ENCODE peak calls at places on chromosomes 7 and 10, in five cellular contexts. F, S, L, T and N are unnamed samples. For H3K27me3 and H3K4me1, the result is how much of the 10 kb centered on the place peaks cover.

GRCh38 chr10:43676360-43676759 is 27.7 kb upstream of the ZNF32 start:
- DNase-seq in F (no peak), S (no peak), L (no peak), T (no peak), N (no peak)

GRCh38 chr7:97064972-97065587 is 40.4 kb upstream of the DLX5 start:
- DNase-seq in F (peak), S (no peak), L (peak), T (no peak), N (no peak)

GRCh38 chr7:74051629-74052410 is 23.8 kb downstream of the ELN start:
- DNase-seq in F (peak), S (peak), L (peak), T (no peak), N (no peak)

GRCh38 chr7:132154248-132154647 is 422.0 kb downstream of the PLXNA4 start:
- DNase-seq in F (no peak), S (no peak), L (no peak), T (no peak), N (no peak)

GRCh38 chr7:158991824-158992621 is 135.7 kb downstream of the DYNC2I1 start:
- DNase-seq in F (no peak), S (no peak), L (no peak), T (no peak), N (no peak)

GRCh38 chr7:128056901-128057300 is 25.7 kb upstream of the LRRC4 start:
- DNase-seq in F (no peak), S (no peak), L (no peak), T (no peak), N (no peak)

GRCh38 chr10:112203328-112204076 is 19.9 kb upstream of the GPAM start:
- DNase-seq in F (no peak), S (no peak), L (no peak), T (no peak), N (no peak)

GRCh38 chr7:106807474-106807873 is 57.6 kb upstream of the PIK3CG start:
- DNase-seq in F (no peak), S (no peak), L (no peak), T (no peak), N (no peak)

GRCh38 chr7:29319719-29320521 is 125.3 kb downstream of the CHN2 start:
- DNase-seq in F (peak), S (no peak), L (no peak), T (no peak), N (no peak)

GRCh38 chr7:50610521-50611277 is 45.5 kb upstream of the DDC start:
- DNase-seq in F (no peak), S (no peak), L (peak), T (no peak), N (no peak)

GRCh38 chr10:116097239-116097751 is 175.7 kb downstream of the GFRA1 start:
- DNase-seq in F (no peak), S (no peak), L (no peak), T (no peak), N (no peak)

GRCh38 chr7:77745746-77746145 is 49.5 kb downstream of the RSBN1L start:
- DNase-seq in F (no peak), S (no peak), L (no peak), T (no peak), N (no peak)

GRCh38 chr7:69654849-69655707 is 56.8 kb downstream of the AUTS2 start:
- DNase-seq in F (no peak), S (no peak), L (no peak), T (no peak), N (no peak)

GRCh38 chr10:13767721-13768178 is 181.0 kb downstream of the PRPF18 start:
- DNase-seq in F (no peak), S (no peak), L (no peak), T (no peak), N (no peak)

GRCh38 chr7:29486191-29486700 is 77.4 kb upstream of the PRR15 start:
- DNase-seq in F (no peak), S (no peak), L (no peak), T (no peak), N (no peak)

GRCh38 chr10:72308320-72308987 is 34.7 kb downstream of the DDIT4 start:
- DNase-seq in F (peak), S (peak), L (peak), T (peak), N (peak)

GRCh38 chr7:127437241-127437640 is 44.7 kb upstream of the ZNF800 start:
- DNase-seq in F (no peak), S (no peak), L (no peak), T (no peak), N (no peak)

GRCh38 chr7:37982423-37982822 is 62.0 kb downstream of the EPDR1 start:
- DNase-seq in F (no peak), S (no peak), L (no peak), T (no peak), N (no peak)

GRCh38 chr10:132605390-132605789 is 67.8 kb downstream of the INPP5A start:
- DNase-seq in F (no peak), S (no peak), L (no peak), T (no peak), N (no peak)

GRCh38 chr10:101123085-101123814 is 7.8 kb upstream of the TLX1 start:
- DNase-seq in F (no peak), S (peak), L (no peak), T (no peak), N (peak)

GRCh38 chr10:101121661-101122045 is 9.4 kb upstream of the TLX1 start:
- DNase-seq in F (no peak), S (no peak), L (no peak), T (no peak), N (peak)

GRCh38 chr10:101122270-101123084 is 8.6 kb upstream of the TLX1 start:
- DNase-seq in F (no peak), S (no peak), L (no peak), T (no peak), N (peak)

GRCh38 chr10:101124933-101125332 is 6.2 kb upstream of the TLX1 start:
- DNase-seq in F (no peak), S (no peak), L (no peak), T (no peak), N (peak)

DNA sequence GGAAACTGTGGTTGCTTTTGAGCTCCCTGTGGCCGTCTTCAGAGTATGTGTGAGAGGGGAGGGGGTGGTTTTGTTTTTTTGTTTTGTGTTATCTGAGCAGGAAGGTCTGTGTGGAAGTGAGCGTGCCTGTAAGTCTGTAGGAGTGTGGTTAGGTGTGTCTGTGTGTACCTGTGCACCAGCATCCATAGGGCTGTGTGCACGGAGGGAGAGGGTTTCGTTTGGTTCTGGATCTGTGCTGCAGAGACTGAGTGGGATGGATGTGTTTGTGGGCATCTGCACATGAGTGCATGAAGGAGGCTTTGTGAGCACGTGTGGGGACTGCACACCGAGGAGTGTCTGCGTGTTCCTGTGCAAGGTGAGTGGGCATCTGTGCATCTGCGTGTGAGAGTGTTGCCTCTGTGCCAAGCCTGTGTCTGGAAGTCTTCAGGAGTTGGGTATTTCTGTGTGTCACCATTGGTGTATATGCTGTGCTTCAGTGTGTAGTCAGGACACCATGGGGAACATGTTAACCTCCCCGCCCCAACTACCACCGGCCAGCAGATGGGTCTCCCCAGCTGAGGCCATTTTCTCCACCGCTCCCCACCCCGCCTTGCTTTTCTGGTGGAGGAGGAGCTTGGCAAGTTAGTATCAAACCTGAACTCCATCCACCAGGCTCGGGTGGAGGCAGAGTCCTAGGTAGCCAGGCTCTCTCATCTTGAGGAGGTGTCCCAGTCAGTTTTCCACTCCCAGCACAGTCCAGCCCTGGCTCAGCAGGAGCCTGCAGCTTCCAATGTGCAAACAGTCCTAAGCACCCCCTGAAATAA is 7.1 kb upstream of the TLX1 start:
- DNase-seq in F (no peak), S (no peak), L (no peak), T (no peak), N (no peak)
- H3K27me3 ChIP-seq in F (under half), S (under half), L (half or more), T (half or more), N (half or more)

GRCh38 chr7:100544949-100545635 is 6.1 kb downstream of the AGFG2 start:
- DNase-seq in F (peak), S (no peak), L (no peak), T (no peak), N (no peak)
- H3K4me1 ChIP-seq in F (half or more), S (under half), L (under half), T (under half), N (under half)

GRCh38 chr10:97184971-97185325 is 811 bp downstream of the SLIT1 start:
- DNase-seq in F (no peak), S (no peak), L (no peak), T (no peak), N (no peak)
- H3K27me3 ChIP-seq in F (under half), S (under half), L (half or more), T (under half), N (under half)

GRCh38 chr10:77291596-77292505 is 345.8 kb downstream of the KCNMA1 start:
- DNase-seq in F (no peak), S (no peak), L (no peak), T (no peak), N (no peak)

GRCh38 chr10:77296534-77297369 is 340.9 kb downstream of the KCNMA1 start:
- DNase-seq in F (no peak), S (no peak), L (no peak), T (no peak), N (no peak)

GRCh38 chr10:77297370-77297692 is 340.3 kb downstream of the KCNMA1 start:
- DNase-seq in F (no peak), S (no peak), L (no peak), T (no peak), N (no peak)

GRCh38 chr10:77290528-77291155 is 347.0 kb downstream of the KCNMA1 start:
- DNase-seq in F (no peak), S (no peak), L (no peak), T (no peak), N (no peak)

GRCh38 chr10:77293785-77294184 is 343.8 kb downstream of the KCNMA1 start:
- DNase-seq in F (peak), S (no peak), L (no peak), T (no peak), N (no peak)
- H3K4me1 ChIP-seq in F (under half), S (under half), L (under half), T (under half), N (under half)

GRCh38 chr10:78384021-78384420 is 350.4 kb downstream of the RPS24 start:
- DNase-seq in F (no peak), S (no peak), L (no peak), T (no peak), N (no peak)

GRCh38 chr10:78383378-78383777 is 349.7 kb downstream of the RPS24 start:
- DNase-seq in F (no peak), S (no peak), L (no peak), T (no peak), N (no peak)

GRCh38 chr10:78382047-78382446 is 348.4 kb downstream of the RPS24 start:
- DNase-seq in F (no peak), S (no peak), L (no peak), T (no peak), N (no peak)

GRCh38 chr10:78381072-78381471 is 347.4 kb downstream of the RPS24 start:
- DNase-seq in F (no peak), S (no peak), L (no peak), T (no peak), N (no peak)

DNA sequence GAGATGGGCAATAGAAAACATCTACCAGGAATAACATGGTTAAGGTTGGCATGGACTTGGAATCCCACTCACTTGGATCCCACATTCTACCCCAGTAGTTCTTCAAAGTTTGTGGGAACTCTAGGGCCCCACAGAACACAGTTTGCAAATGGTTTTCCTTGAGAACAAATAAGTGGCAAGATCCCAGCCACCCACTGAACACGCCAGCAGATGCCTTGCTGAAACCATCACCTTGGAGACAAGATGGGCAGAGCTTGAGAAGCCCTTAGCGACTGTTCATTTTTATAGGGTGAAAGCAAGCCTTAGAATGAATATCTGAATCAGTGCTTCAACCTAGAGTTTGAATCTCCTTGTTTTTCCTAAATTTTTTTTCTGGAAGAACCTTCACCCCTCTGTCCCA is 349.1 kb downstream of the RPS24 start:
- DNase-seq in F (no peak), S (no peak), L (no peak), T (no peak), N (no peak)
- H3K27me3 ChIP-seq in F (under half), S (under half), L (under half), T (under half), N (under half)